ENCODE peak calls at places on chromosomes 11 and 22, in ten cellular contexts. S, G, L, Y, M, O, Z, J, I and B are unnamed samples.
A peak's percentile ranks its signal among the peaks of the same experiment; 100 is the strongest.

GRCh38 chr11:59802639-59803176 is 7.9 kb downstream of the MRPL16 start:
- DNase-seq in Y (no peak), O (peak; percentile 46), I (peak; percentile 70), J (peak; percentile 63), M (peak; percentile 38), G (peak; percentile 50), S (no peak), L (peak; percentile 8), Z (peak; percentile 31), B (no peak)

GRCh38 chr11:38718659-38719058 is 2120.6 kb upstream of the RAG2 start:
- DNase-seq in S (no peak), L (no peak), Y (no peak), J (no peak), O (no peak), I (no peak), M (no peak), Z (no peak), G (no peak), B (no peak)

GRCh38 chr22:26893711-26894110 is 236.3 kb downstream of the MIAT start:
- DNase-seq in Y (no peak), G (no peak), J (no peak), O (no peak), S (no peak), L (no peak), M (no peak), Z (no peak), I (no peak), B (no peak)

GRCh38 chr11:129279326-129280026 is 87.4 kb upstream of the ARHGAP32 start:
- DNase-seq in Y (peak; percentile 72), L (peak; percentile 33), G (peak; percentile 74), I (peak; percentile 94), O (peak; percentile 84), Z (peak; percentile 67), S (no peak), M (peak; percentile 88), J (peak; percentile 99), B (no peak)

GRCh38 chr22:27453688-27454087 is 347.9 kb downstream of the MN1 start:
- DNase-seq in G (no peak), Y (no peak), I (peak; percentile 45), M (no peak), S (no peak), J (no peak), Z (no peak), L (no peak), O (no peak), B (no peak)

GRCh38 chr11:16126361-16126760 is 230.0 kb downstream of the SOX6 start:
- DNase-seq in L (no peak), S (no peak), Z (no peak), J (no peak), G (no peak), O (peak; percentile 8), Y (no peak), I (peak; percentile 58), M (no peak), B (no peak)

GRCh38 chr22:50621948-50622722 is 5.8 kb downstream of the ARSA start:
- DNase-seq in J (peak; percentile 19), S (no peak), Y (peak; percentile 42), G (peak; percentile 29), L (no peak), M (no peak), I (no peak), Z (no peak), O (no peak), B (no peak)

GRCh38 chr11:45037425-45038005 is 86.8 kb upstream of the TP53I11 start:
- DNase-seq in M (no peak), O (no peak), L (no peak), Y (no peak), G (no peak), Z (no peak), J (no peak), I (no peak), S (no peak), B (no peak)

GRCh38 chr11:126748097-126748756 is 252.3 kb downstream of the KIRREL3 start:
- DNase-seq in Y (no peak), O (no peak), L (no peak), G (no peak), S (peak; percentile 59), Z (no peak), J (no peak), M (no peak), I (no peak), B (no peak)

GRCh38 chr22:24681236-24681635 is 78.2 kb downstream of the GGT1 start:
- DNase-seq in M (no peak), Z (no peak), O (no peak), G (no peak), L (peak; percentile 23), S (no peak), Y (no peak), I (no peak), J (no peak), B (no peak)

GRCh38 chr11:69791266-69791665 is 16.1 kb upstream of the FGF4 start:
- DNase-seq in J (peak; percentile 50), O (no peak), S (no peak), L (peak; percentile 39), G (no peak), Y (no peak), M (peak; percentile 53), Z (no peak), I (no peak), B (peak; percentile 58)

GRCh38 chr11:115471367-115471766 is 32.8 kb downstream of the CADM1 start:
- DNase-seq in S (no peak), I (no peak), G (no peak), J (no peak), O (no peak), M (peak; percentile 17), L (no peak), Z (no peak), Y (no peak), B (peak; percentile 34)

GRCh38 chr11:14015711-14016110 is 53.2 kb downstream of the SPON1 start:
- DNase-seq in I (no peak), G (no peak), M (peak; percentile 61), L (no peak), Y (no peak), O (no peak), Z (no peak), S (no peak), J (no peak), B (peak; percentile 71)

GRCh38 chr11:130131957-130132850 is 27.4 kb upstream of the ST14 start:
- DNase-seq in M (peak; percentile 42), Y (peak; percentile 33), Z (peak; percentile 44), J (peak; percentile 82), S (no peak), O (peak; percentile 61), I (peak; percentile 81), G (peak; percentile 46), L (peak; percentile 9), B (no peak)

GRCh38 chr22:19349778-19350475 is 58.4 kb upstream of the CLTCL1 start:
- DNase-seq in Y (no peak), I (no peak), Z (no peak), G (no peak), S (no peak), J (no peak), L (no peak), O (no peak), M (no peak), B (no peak)

GRCh38 chr11:130728185-130729160 is 187.8 kb downstream of the SNX19 start:
- DNase-seq in J (no peak), G (no peak), O (no peak), Y (no peak), S (no peak), I (no peak), M (no peak), Z (no peak), L (no peak), B (no peak)

GRCh38 chr11:24709928-24710565 is 213.2 kb downstream of the LUZP2 start:
- DNase-seq in S (no peak), M (no peak), G (no peak), I (no peak), Z (no peak), O (no peak), J (no peak), L (no peak), Y (no peak), B (no peak)

GRCh38 chr11:12786450-12786849 is 112.2 kb downstream of the TEAD1 start:
- DNase-seq in L (no peak), M (no peak), S (no peak), O (no peak), Y (no peak), G (no peak), I (no peak), J (no peak), Z (no peak), B (no peak)

GRCh38 chr11:1969036-1969435 is 21.9 kb downstream of the MRPL23 start:
- DNase-seq in J (no peak), I (no peak), Y (no peak), O (no peak), L (no peak), G (no peak), M (no peak), S (no peak), Z (no peak), B (no peak)

GRCh38 chr11:8581300-8581699 is 12.7 kb downstream of the STK33 start:
- DNase-seq in S (no peak), G (no peak), O (no peak), M (no peak), I (no peak), Z (no peak), L (no peak), J (no peak), Y (no peak), B (no peak)

GRCh38 chr11:111878385-111878765 is 590 bp downstream of the FDXACB1 start:
- DNase-seq in I (no peak), S (no peak), M (no peak), Y (no peak), G (no peak), L (no peak), Z (no peak), J (no peak), O (peak; percentile 6), B (no peak)

GRCh38 chr11:66100272-66101037 is 30.4 kb downstream of the PACS1 start:
- DNase-seq in G (peak; percentile 63), L (no peak), M (peak; percentile 87), S (no peak), O (no peak), Z (peak; percentile 35), I (no peak), J (no peak), Y (peak; percentile 63), B (peak; percentile 48)

GRCh38 chr11:112504056-112504455 is 243.4 kb upstream of the PLET1 start:
- DNase-seq in I (no peak), Z (no peak), Y (no peak), O (no peak), S (no peak), L (no peak), G (no peak), M (no peak), J (no peak), B (no peak)

GRCh38 chr11:68763181-68763721 is 11.9 kb upstream of the TESMIN start:
- DNase-seq in L (no peak), S (no peak), Z (no peak), G (no peak), I (peak; percentile 46), O (no peak), M (no peak), Y (no peak), J (no peak), B (no peak)

GRCh38 chr11:111105566-111105965 is 140.0 kb upstream of the POU2AF2 start:
- DNase-seq in M (no peak), O (no peak), L (no peak), S (no peak), G (no peak), I (no peak), Y (no peak), J (no peak), Z (no peak), B (no peak)

GRCh38 chr22:47166446-47167016 is 404.1 kb downstream of the TBC1D22A start:
- DNase-seq in M (peak; percentile 3), I (no peak), L (no peak), Y (no peak), G (no peak), J (no peak), O (no peak), S (no peak), Z (no peak), B (no peak)

GRCh38 chr11:62588966-62589637 is 2.2 kb downstream of the TUT1 start:
- DNase-seq in Z (no peak), Y (peak; percentile 29), J (no peak), O (no peak), I (no peak), S (no peak), G (no peak), L (no peak), M (no peak), B (no peak)

GRCh38 chr11:44623716-44624491 is 58.4 kb downstream of the CD82 start:
- DNase-seq in G (no peak), L (no peak), Y (no peak), O (no peak), M (peak; percentile 7), I (no peak), S (no peak), J (no peak), Z (no peak), B (no peak)